ENCODE peak calls at places on chromosomes 6 and 20, in four cellular contexts. U, T, E and A are unnamed samples.

GRCh38 chr6:85459224-85459901 is 9.5 kb downstream of the NT5E start:
- DNase-seq in U (no peak), T (no peak), E (peak), A (no peak)

GRCh38 chr6:19812512-19813119 is 24.6 kb upstream of the ID4 start:
- DNase-seq in T (no peak), U (no peak), E (peak), A (no peak)

GRCh38 chr20:47411161-47411560 is 54.7 kb upstream of the ZMYND8 start:
- DNase-seq in U (no peak), E (no peak), T (no peak), A (no peak)

GRCh38 chr6:34486106-34486740 is 20.3 kb downstream of the PACSIN1 start:
- DNase-seq in T (no peak), E (no peak), U (no peak), A (no peak)

GRCh38 chr6:17703256-17703694 is 3.5 kb downstream of the NUP153 start:
- DNase-seq in T (no peak), U (no peak), E (peak), A (no peak)

GRCh38 chr6:36836091-36836770 is 3.0 kb downstream of the CPNE5 start:
- DNase-seq in U (no peak), T (no peak), E (no peak), A (no peak)

GRCh38 chr6:15313367-15313766 is 67.5 kb downstream of the JARID2 start:
- DNase-seq in U (no peak), T (no peak), E (no peak), A (no peak)

GRCh38 chr6:119264854-119265397 is 84.6 kb downstream of the MAN1A1 start:
- DNase-seq in E (no peak), U (no peak), T (no peak), A (no peak)

GRCh38 chr6:99779631-99780555 is 173.3 kb downstream of the PRDM13 start:
- DNase-seq in E (no peak), T (no peak), U (no peak), A (no peak)

GRCh38 chr20:63940472-63941266 is 15.5 kb downstream of the UCKL1 start:
- DNase-seq in E (no peak), T (no peak), U (no peak), A (no peak)

GRCh38 chr20:11302436-11302835 is 615.3 kb upstream of the BTBD3 start:
- DNase-seq in E (no peak), U (no peak), T (no peak), A (no peak)

GRCh38 chr6:149236584-149236983 is 80.9 kb upstream of the TAB2 start:
- DNase-seq in U (no peak), E (peak), T (no peak), A (no peak)